ENCODE peak calls at places on chromosomes 11 and 22, in eight cellular contexts. Y is kidney tubule cell; T is T47D; U is HEK293T; K is M059J; N is GM13977; B is activated CD4-positive, CD25-positive, alpha-beta regulatory T cell treated with anti-CD3 and anti-CD28 coated beads, Interleukin-2, amount 50 U/mL, for 72 hours; P is occipital lobe. S is an unnamed sample.

GRCh38 chr22:25212337-25212736 is 7.1 kb upstream of the CRYBB2 start:
- DNase-seq in T (no peak), U (no peak), P (no peak), Y (no peak), K (no peak), B (no peak), N (no peak), S (no peak)

GRCh38 chr22:23263651-23264555 is 83.6 kb downstream of the BCR start:
- DNase-seq in U (no peak), Y (peak), N (no peak), T (no peak), P (no peak), B (no peak), K (no peak), S (no peak)

GRCh38 chr11:2459796-2460531 is 15.2 kb downstream of the KCNQ1 start:
- DNase-seq in T (no peak), P (no peak), Y (no peak), K (no peak), B (peak), N (no peak), U (no peak), S (no peak)

GRCh38 chr11:83007909-83008580 is 63.7 kb downstream of the RAB30 start:
- DNase-seq in K (peak), N (no peak), P (peak), Y (peak), U (peak), B (no peak), T (no peak), S (peak)

GRCh38 chr22:35352214-35353111 is 28.4 kb upstream of the HMOX1 start:
- DNase-seq in Y (peak), T (peak), N (peak), K (peak), U (no peak), B (peak), P (no peak), S (peak)

GRCh38 chr22:27241430-27242110 is 560.0 kb downstream of the MN1 start:
- DNase-seq in K (peak), U (no peak), B (no peak), T (no peak), Y (peak), N (no peak), P (no peak), S (no peak)

GRCh38 chr11:34610324-34611041 is 10.4 kb upstream of the EHF start:
- DNase-seq in P (no peak), U (no peak), T (peak), Y (no peak), B (no peak), K (no peak), N (no peak), S (no peak)

GRCh38 chr11:610146-610801 is 5.5 kb downstream of the IRF7 start:
- DNase-seq in Y (no peak), B (no peak), K (no peak), N (no peak), P (no peak), T (no peak), U (no peak), S (no peak)

GRCh38 chr11:33329705-33330329 is 72.6 kb downstream of the HIPK3 start:
- DNase-seq in Y (peak), P (no peak), B (no peak), U (peak), N (peak), K (peak), T (peak), S (peak)

GRCh38 chr22:46389081-46389480 is 53.6 kb downstream of the TRMU start:
- DNase-seq in Y (no peak), U (no peak), P (no peak), B (no peak), K (no peak), N (no peak), T (no peak), S (no peak)

GRCh38 chr11:35814026-35814425 is 129.8 kb upstream of the LDLRAD3 start:
- DNase-seq in K (no peak), Y (no peak), P (no peak), U (no peak), T (no peak), B (no peak), N (no peak), S (no peak)

GRCh38 chr11:14015711-14016110 is 53.2 kb downstream of the SPON1 start:
- DNase-seq in K (peak), P (no peak), T (no peak), N (no peak), Y (peak), U (peak), B (no peak), S (no peak)

GRCh38 chr11:128726464-128727139 is 32.7 kb downstream of the FLI1 start:
- DNase-seq in Y (no peak), N (peak), T (no peak), K (no peak), P (no peak), U (no peak), B (no peak), S (no peak)

GRCh38 chr22:36770116-36770945 is 5.6 kb downstream of the IFT27 start:
- DNase-seq in T (no peak), U (no peak), P (no peak), N (no peak), B (peak), Y (no peak), K (no peak), S (no peak)

GRCh38 chr11:84396521-84396920 is 1110.4 kb upstream of the CCDC90B start:
- DNase-seq in T (no peak), Y (peak), P (no peak), U (no peak), K (peak), N (no peak), B (no peak), S (no peak)

GRCh38 chr22:35446365-35446764 is 46.4 kb downstream of the MCM5 start:
- DNase-seq in U (no peak), N (no peak), T (no peak), K (peak), Y (peak), P (peak), B (no peak), S (no peak)

GRCh38 chr11:24421766-24422165 is 75.1 kb upstream of the LUZP2 start:
- DNase-seq in N (no peak), B (no peak), U (no peak), P (no peak), Y (peak), K (no peak), T (no peak), S (no peak)

GRCh38 chr11:74681686-74682651 is 49.3 kb downstream of the CHRDL2 start:
- DNase-seq in T (peak), K (peak), N (no peak), Y (no peak), B (peak), P (no peak), U (no peak), S (no peak)